ENCODE peak calls at places on chromosomes 16 and 17, in four cellular contexts. F is WTC11, X is SK-N-SH, D is H1. A is an unnamed sample.

GRCh38 chr16:57240872-57241271 is 4.2 kb upstream of the ARL2BP start:
- DNase-seq in F (no peak), D (no peak), X (no peak), A (no peak)

GRCh38 chr17:75753514-75754377 is 11.2 kb downstream of the GALK1 start:
- DNase-seq in F (peak), X (peak), D (peak), A (peak)

GRCh38 chr16:46673320-46674013 is 15.5 kb downstream of the VPS35 start:
- DNase-seq in X (peak), D (no peak), F (peak), A (peak)

GRCh38 chr16:64969221-64969620 is 152.6 kb downstream of the CDH11 start:
- DNase-seq in F (no peak), D (no peak), X (no peak), A (no peak)

GRCh38 chr16:50680907-50681885 is at the start of gene SNX20:
- DNase-seq in D (no peak), F (no peak), X (no peak), A (no peak)

GRCh38 chr17:50604470-50604869 is 30.2 kb upstream of the ABCC3 start:
- DNase-seq in X (peak), D (no peak), F (peak), A (no peak)

GRCh38 chr16:85612191-85612800 is 826 bp upstream of the GSE1 start:
- DNase-seq in X (peak), D (no peak), F (no peak), A (peak)

GRCh38 chr16:8474576-8474975 is 115.7 kb downstream of the TMEM114 start:
- DNase-seq in D (no peak), F (no peak), X (peak), A (no peak)

GRCh38 chr17:246226-246625 is 64.8 kb upstream of the DOC2B start:
- DNase-seq in X (no peak), D (no peak), F (peak), A (no peak)

GRCh38 chr16:83713597-83713996 is 94.2 kb upstream of the HSBP1 start:
- DNase-seq in F (no peak), D (no peak), X (peak), A (peak)

GRCh38 chr16:30972872-30973271 is 12.1 kb upstream of the HSD3B7 start:
- DNase-seq in X (no peak), F (no peak), D (no peak), A (no peak)

GRCh38 chr17:16417896-16418683 is 2.7 kb downstream of the TRPV2 start:
- DNase-seq in X (no peak), F (no peak), D (no peak), A (no peak)

GRCh38 chr16:872436-873242 is 72.1 kb upstream of the GNG13 start:
- DNase-seq in F (no peak), D (no peak), X (no peak), A (no peak)

GRCh38 chr17:41734139-41734948 is at the start of gene HAP1:
- DNase-seq in X (peak), F (peak), D (peak), A (no peak)

GRCh38 chr16:86353934-86354333 is 156.4 kb upstream of the FOXF1 start:
- DNase-seq in F (no peak), D (no peak), X (no peak), A (no peak)

GRCh38 chr17:41763327-41763726 is 23.2 kb downstream of the JUP start:
- DNase-seq in D (no peak), X (no peak), F (no peak), A (no peak)

GRCh38 chr17:19713901-19714361 is 2.5 kb downstream of the SLC47A2 start:
- DNase-seq in D (no peak), F (no peak), X (no peak), A (no peak)

GRCh38 chr17:8366231-8366630 is 10.3 kb downstream of the KRABD2 start:
- DNase-seq in D (no peak), X (no peak), F (no peak), A (no peak)

GRCh38 chr17:36703860-36704266 is 102.5 kb downstream of the MRM1 start:
- DNase-seq in D (no peak), F (peak), X (peak), A (peak)

GRCh38 chr17:3963214-3964201 is 729 bp downstream of the ATP2A3 start:
- DNase-seq in X (peak), F (peak), D (no peak), A (peak)

GRCh38 chr17:33750943-33751701 is 458.0 kb upstream of the ASIC2 start:
- DNase-seq in D (peak), X (peak), F (peak), A (peak)

GRCh38 chr17:80095844-80096475 is 5.4 kb upstream of the GAA start:
- DNase-seq in X (no peak), F (no peak), D (no peak), A (no peak)

GRCh38 chr17:70901870-70902269 is 732.5 kb downstream of the KCNJ2 start:
- DNase-seq in X (no peak), D (no peak), F (no peak), A (no peak)

GRCh38 chr17:70905796-70906195 is 736.5 kb downstream of the KCNJ2 start:
- DNase-seq in F (no peak), D (no peak), X (no peak), A (no peak)

DNA sequence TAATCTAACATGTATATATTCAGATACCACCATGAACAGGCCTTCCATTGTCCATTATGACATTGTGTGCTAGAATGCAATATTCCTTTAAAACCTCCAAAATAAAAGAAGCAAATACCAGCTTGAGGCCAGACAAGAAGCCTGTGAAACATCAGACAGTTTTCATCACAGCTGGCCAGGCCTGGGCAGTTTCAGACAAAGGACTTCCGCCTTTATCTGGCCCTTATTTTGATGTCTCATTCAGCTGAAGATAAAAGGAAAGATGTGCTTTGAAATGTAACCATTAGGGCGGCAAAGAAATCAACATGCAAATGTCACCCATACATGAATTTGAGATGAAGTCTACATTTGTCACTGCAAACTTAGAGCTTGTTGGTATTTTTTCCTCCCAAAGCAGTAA is 737.5 kb downstream of the KCNJ2 start:
- DNase-seq in F (no peak), X (peak), D (no peak), A (no peak)
- TF ChIP-seq TEAD4 in F (no peak), X (no peak), D (no peak), A (no peak)

GRCh38 chr16:3095869-3096268 is 3.2 kb downstream of the ZSCAN10 start:
- DNase-seq in X (peak), F (no peak), D (no peak), A (peak)
- TF ChIP-seq TEAD4 in X (no peak), F (no peak), D (no peak), A (no peak)

DNA sequence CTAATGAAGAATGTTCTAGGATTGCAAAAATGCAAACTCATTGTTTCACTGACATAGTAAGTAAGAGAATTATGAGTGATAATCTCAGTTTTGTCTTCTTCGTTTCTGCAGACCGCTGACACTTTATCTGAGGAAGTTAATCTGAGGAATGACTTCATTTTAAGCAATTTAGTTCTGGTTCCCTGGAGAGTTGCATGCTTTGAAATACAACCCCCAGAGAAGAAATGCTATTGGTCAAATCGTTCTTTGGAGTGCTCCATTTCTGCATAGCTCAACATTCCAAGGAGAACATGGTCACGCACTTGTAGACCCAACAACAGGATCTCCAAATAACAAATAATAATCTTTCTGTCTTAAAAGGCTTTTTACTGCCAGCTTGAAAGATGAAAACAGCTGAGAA is 427.2 kb downstream of the GRIN2A start:
- DNase-seq in F (no peak), D (no peak), X (no peak), A (no peak)
- TF ChIP-seq TEAD4 in F (no peak), D (no peak), X (no peak), A (no peak)

DNA sequence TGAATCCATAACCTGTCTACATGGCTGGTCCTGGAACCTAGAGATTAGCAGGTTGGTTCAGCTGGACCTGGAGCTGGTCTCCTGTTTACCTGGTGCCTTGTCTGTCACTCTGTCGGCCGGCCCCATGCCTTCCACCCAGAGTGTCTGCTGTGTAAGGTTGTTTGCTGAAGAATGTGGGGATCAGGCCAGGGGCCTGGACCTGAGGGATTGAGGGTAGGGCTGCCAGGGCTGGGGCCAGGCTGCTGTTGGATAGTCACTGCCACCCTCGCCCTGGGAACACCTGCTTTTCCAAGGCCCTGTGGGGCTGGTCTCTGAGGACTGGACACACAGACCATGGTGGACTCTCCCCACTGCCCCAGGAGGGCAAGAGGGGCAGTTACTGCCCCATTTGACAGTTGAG is 1.4 kb downstream of the NHERF2 start:
- DNase-seq in D (no peak), X (no peak), F (no peak), A (no peak)
- TF ChIP-seq TEAD4 in D (no peak), X (no peak), F (no peak), A (no peak)

DNA sequence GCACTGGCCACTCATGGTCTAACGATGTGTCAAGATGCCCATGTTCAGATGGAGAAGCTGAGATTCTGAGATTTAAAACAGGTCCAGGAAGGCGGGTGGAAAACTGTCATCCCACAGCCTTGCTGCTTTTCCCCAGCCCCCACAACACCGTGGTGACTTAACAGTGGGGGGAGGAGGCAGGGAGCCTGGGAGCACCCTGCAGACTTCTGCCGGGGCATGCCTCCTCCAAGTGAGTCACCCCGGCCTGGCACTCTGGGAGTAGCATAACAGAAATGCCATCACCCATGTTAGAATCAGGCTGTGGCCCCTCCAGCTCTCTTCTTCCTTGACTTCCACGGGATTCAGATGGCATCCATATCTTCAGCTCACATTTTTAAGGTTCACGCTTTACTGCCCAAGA is 164.8 kb downstream of the CBLN1 start:
- DNase-seq in F (no peak), D (no peak), X (no peak), A (no peak)
- TF ChIP-seq TEAD4 in F (no peak), D (no peak), X (no peak), A (no peak)

GRCh38 chr17:48439875-48440505 is 10.0 kb upstream of the SKAP1 start:
- DNase-seq in F (no peak), X (no peak), D (no peak), A (peak)
- TF ChIP-seq TEAD4 in F (no peak), X (no peak), D (no peak), A (no peak)

GRCh38 chr16:87722590-87723223 is 43.1 kb downstream of the KLHDC4 start:
- DNase-seq in F (no peak), D (no peak), X (peak), A (no peak)

GRCh38 chr16:87724490-87725291 is 41.1 kb downstream of the KLHDC4 start:
- DNase-seq in X (no peak), D (no peak), F (no peak), A (no peak)

GRCh38 chr16:87721622-87722565 is 43.9 kb downstream of the KLHDC4 start:
- DNase-seq in F (no peak), X (no peak), D (no peak), A (peak)

GRCh38 chr16:87725596-87726235 is 40.1 kb downstream of the KLHDC4 start:
- DNase-seq in X (no peak), F (no peak), D (no peak), A (no peak)

DNA sequence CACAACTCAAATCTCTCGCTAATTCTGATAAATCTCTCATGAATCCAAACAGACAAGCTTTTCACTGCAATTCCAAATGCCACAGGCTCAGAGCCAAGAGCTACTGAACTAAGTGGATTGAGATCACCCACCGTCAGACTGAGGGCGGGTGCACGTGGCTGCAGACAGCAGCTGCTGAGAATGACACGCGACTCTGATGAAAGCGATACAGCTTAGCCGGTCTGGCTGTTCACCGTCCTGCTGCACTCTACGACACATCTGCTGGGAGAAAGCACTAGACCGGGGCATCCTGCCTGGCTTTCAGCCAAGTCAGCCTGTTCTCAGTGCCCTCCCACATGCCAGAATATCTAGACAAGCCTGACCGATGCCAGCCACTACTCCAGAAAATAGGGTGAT is 42.6 kb downstream of the KLHDC4 start:
- DNase-seq in F (no peak), X (peak), D (no peak), A (peak)
- TF ChIP-seq TEAD4 in F (no peak), X (no peak), D (no peak), A (no peak)

GRCh38 chr16:11067266-11067665 is 122.9 kb downstream of the CLEC16A start:
- DNase-seq in F (no peak), D (no peak), X (no peak), A (no peak)
- TF ChIP-seq TEAD4 in F (no peak), D (no peak), X (no peak), A (no peak)

DNA sequence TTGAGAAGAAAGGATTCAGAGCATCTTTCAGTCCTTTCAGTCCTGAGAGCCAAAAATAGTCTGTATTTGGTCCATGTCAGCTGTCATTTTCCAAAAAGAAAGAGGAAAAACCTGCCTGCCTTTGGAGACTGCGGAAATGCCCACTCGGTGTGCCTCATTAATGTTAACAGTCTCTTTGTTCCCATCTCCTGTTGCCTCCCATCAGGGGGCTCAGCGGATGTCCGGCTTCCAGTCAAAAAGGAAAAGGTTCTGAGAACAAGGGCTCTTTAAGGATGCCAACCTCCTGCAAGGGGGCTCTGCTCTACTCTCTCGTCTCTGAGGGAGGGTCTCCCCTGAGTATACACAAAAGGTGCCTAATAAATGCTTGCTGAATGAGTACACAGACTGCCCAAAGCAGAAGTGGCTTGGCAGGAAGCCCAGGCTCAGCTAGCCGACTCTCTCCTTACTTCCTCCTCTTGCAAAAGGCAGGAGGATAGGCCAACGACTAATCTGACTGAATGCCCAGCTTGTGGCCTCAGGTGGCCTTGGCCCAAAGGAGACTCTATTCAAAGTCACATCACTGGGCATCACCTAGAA is 17.3 kb downstream of the TRAF4 start:
- DNase-seq in D (no peak), F (peak), X (no peak), A (no peak)
- TF ChIP-seq TEAD4 in D (no peak), F (no peak), X (no peak), A (no peak)

DNA sequence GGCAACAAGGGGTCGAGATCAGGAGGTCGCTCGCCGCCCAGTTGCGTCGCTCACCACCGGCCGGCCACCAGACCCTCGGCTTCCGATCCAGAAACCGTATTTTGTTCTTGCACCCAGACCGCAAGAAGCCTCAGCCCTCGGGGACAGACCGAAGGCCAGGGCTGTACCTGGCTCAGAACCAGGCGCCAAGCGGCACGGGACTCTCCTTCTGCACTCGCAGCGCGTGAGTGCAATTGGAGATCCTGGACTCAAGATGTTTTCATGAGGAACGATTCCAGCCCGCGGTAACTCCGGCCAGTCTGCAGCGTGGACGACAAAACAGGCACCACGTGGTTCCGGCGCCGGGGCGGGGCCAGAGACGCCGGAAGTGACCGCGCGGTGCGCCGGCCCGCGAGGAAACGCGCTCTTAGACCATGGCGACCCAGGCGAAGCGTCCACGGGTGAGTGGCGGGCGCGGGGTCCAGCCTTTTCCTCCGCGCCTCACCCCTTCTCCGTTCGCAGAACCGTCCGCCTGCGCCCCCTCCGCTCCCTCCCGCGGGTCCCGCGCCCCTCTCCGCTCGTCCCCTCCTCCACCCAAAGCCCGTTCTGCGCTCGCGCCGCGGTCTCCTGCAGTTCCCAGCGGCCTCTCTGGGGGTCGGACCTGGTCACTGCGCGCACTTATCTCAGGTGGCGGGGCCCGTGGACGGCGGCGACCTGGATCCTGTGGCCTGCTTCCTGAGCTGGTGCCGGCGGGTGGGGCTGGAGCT is at the start of gene SETD6:
- DNase-seq in F (peak), X (peak), D (peak), A (peak)
- TF ChIP-seq TEAD4 in F (no peak), X (no peak), D (no peak), A (no peak)